ENCODE peak calls at places on chromosomes 3 and 15, in ten cellular contexts. B is RWPE1; W is AG04450; I is GM03348; T is stimulated activated CD4-positive, alpha-beta T cell treated with anti-CD3 and anti-CD28 coated beads, Interleukin-15, amount 100 ng/mL, for 1 hour; G is pulmonary artery endothelial cell; N is cardiac fibroblast; Q is activated CD4-positive, alpha-beta T cell treated with anti-CD3 and anti-CD28 coated beads for 4 hours; Y is heart right ventricle; D is activated naive CD4-positive, alpha-beta T cell treated with anti-CD3 and anti-CD28 coated beads, Interleukin-2, amount 10 ng/mL, durations not matched to agents 7 days and 5 days. C is an unnamed sample.

GRCh38 chr15:84755736-84756527 is 7.5 kb downstream of the ZNF592 start:
- DNase-seq in G (no peak), Y (no peak), D (no peak), N (no peak), Q (no peak), I (no peak), B (no peak), W (no peak), T (no peak), C (no peak)

GRCh38 chr15:29623240-29623639 is 199.0 kb downstream of the TJP1 start:
- DNase-seq in Q (no peak), T (no peak), B (no peak), D (no peak), Y (no peak), W (no peak), N (no peak), G (no peak), I (no peak), C (no peak)

GRCh38 chr3:185263423-185263822 is 9.6 kb upstream of the EHHADH start:
- DNase-seq in D (no peak), G (no peak), Q (no peak), W (no peak), N (no peak), T (no peak), B (no peak), Y (no peak), I (no peak), C (no peak)

GRCh38 chr3:70608434-70608833 is 296.0 kb upstream of the MDFIC2 start:
- DNase-seq in W (no peak), Y (no peak), Q (no peak), N (no peak), B (no peak), D (no peak), T (no peak), I (no peak), G (no peak), C (no peak)

GRCh38 chr3:163368168-163368567 is 1710.1 kb downstream of the SI start:
- DNase-seq in Q (no peak), N (peak; percentile 0), W (no peak), I (no peak), G (no peak), B (peak; percentile 26), D (no peak), Y (no peak), T (no peak), C (no peak)

GRCh38 chr3:35970793-35971192 is 331.5 kb downstream of the ARPP21 start:
- DNase-seq in G (no peak), Q (no peak), T (no peak), Y (no peak), B (no peak), D (no peak), N (no peak), W (no peak), I (no peak), C (no peak)

GRCh38 chr3:132205609-132206008 is 111.6 kb upstream of the ACP3 start:
- DNase-seq in W (no peak), B (no peak), T (no peak), N (no peak), I (no peak), Q (no peak), D (no peak), G (no peak), Y (no peak), C (no peak)

GRCh38 chr15:31511707-31512310 is 185.2 kb downstream of the KLF13 start:
- DNase-seq in N (no peak), D (no peak), B (no peak), G (no peak), T (no peak), W (no peak), Q (peak; percentile 50), I (no peak), Y (no peak), C (peak; percentile 48)

GRCh38 chr3:143331336-143331735 is 211.8 kb downstream of the CHST2 start:
- DNase-seq in T (no peak), I (no peak), Q (no peak), G (peak; percentile 61), Y (no peak), D (no peak), N (peak; percentile 48), B (no peak), W (no peak), C (no peak)

GRCh38 chr15:68298882-68299381 is 21.4 kb downstream of the FEM1B start:
- DNase-seq in N (no peak), B (no peak), W (no peak), Y (peak; percentile 19), D (peak; percentile 37), G (no peak), T (no peak), I (no peak), Q (peak; percentile 33), C (peak; percentile 66)

GRCh38 chr3:132196113-132196512 is 121.1 kb upstream of the ACP3 start:
- DNase-seq in D (no peak), I (peak; percentile 33), T (no peak), G (no peak), B (no peak), Y (no peak), N (no peak), W (no peak), Q (no peak), C (no peak)

GRCh38 chr15:72599855-72600464 is 54.5 kb upstream of the GOLGA6B start:
- DNase-seq in N (peak; percentile 77), Q (peak; percentile 10), G (no peak), I (peak; percentile 73), T (no peak), D (peak; percentile 41), W (peak; percentile 39), B (peak; percentile 56), Y (peak; percentile 32), C (peak; percentile 47)

GRCh38 chr3:42961633-42962032 is 17.5 kb upstream of the GASK1A start:
- DNase-seq in Q (peak; percentile 29), I (peak; percentile 73), W (peak; percentile 7), G (peak; percentile 11), N (peak; percentile 75), B (peak; percentile 20), D (peak; percentile 33), Y (peak; percentile 38), T (no peak), C (no peak)

GRCh38 chr3:168455814-168456213 is 360.1 kb upstream of the GOLIM4 start:
- DNase-seq in I (no peak), Q (no peak), N (no peak), B (no peak), W (no peak), T (no peak), Y (no peak), D (no peak), G (no peak), C (no peak)

GRCh38 chr3:103056953-103057450 is 622.2 kb downstream of the ZPLD1 start:
- DNase-seq in I (no peak), Q (no peak), G (no peak), B (no peak), W (no peak), T (no peak), Y (no peak), D (no peak), N (no peak), C (no peak)

GRCh38 chr15:92772626-92773244 is 117.2 kb upstream of the FAM174B start:
- DNase-seq in N (no peak), W (no peak), B (no peak), D (no peak), T (no peak), G (no peak), Y (no peak), I (no peak), Q (no peak), C (no peak)

C was measured in GM13976.